ENCODE peak calls at places on chromosomes 12 and 14, in five cellular contexts. One of them, this sample, is unnamed.

GRCh38 chr14:90483551-90483950 is 86.7 kb downstream of the CALM1 start:
- DNase-seq in H9: peak; percentile 40
- DNase-seq in HepG2: no peak
- DNase-seq in IMR-90: no peak
- DNase-seq in neuronal stem cell: no peak
- DNase-seq in this sample: peak; percentile 46

GRCh38 chr12:13505636-13506035 is 309.1 kb downstream of the EMP1 start:
- DNase-seq in H9: no peak
- DNase-seq in IMR-90: no peak
- DNase-seq in HepG2: no peak
- DNase-seq in neuronal stem cell: no peak
- DNase-seq in this sample: no peak

GRCh38 chr12:59873136-59873535 is 277.3 kb downstream of the SLC16A7 start:
- DNase-seq in H9: no peak
- DNase-seq in neuronal stem cell: no peak
- DNase-seq in IMR-90: peak; percentile 10
- DNase-seq in HepG2: no peak
- DNase-seq in this sample: no peak

GRCh38 chr14:104321151-104322130 is 183.1 kb downstream of the KIF26A start:
- DNase-seq in neuronal stem cell: no peak
- DNase-seq in HepG2: no peak
- DNase-seq in H9: peak; percentile 10
- DNase-seq in IMR-90: no peak
- DNase-seq in this sample: no peak

GRCh38 chr14:61503167-61503801 is 181.9 kb downstream of the PRKCH start:
- DNase-seq in H9: no peak
- DNase-seq in HepG2: no peak
- DNase-seq in neuronal stem cell: no peak
- DNase-seq in IMR-90: peak; percentile 33
- DNase-seq in this sample: no peak

GRCh38 chr12:119204716-119205285 is 26.1 kb downstream of the HSPB8 start:
- DNase-seq in neuronal stem cell: no peak
- DNase-seq in HepG2: no peak
- DNase-seq in IMR-90: no peak
- DNase-seq in H9: no peak
- DNase-seq in this sample: no peak

GRCh38 chr12:26001530-26001929 is 43.0 kb downstream of the RASSF8 start:
- DNase-seq in IMR-90: no peak
- DNase-seq in neuronal stem cell: no peak
- DNase-seq in HepG2: no peak
- DNase-seq in H9: no peak
- DNase-seq in this sample: no peak

GRCh38 chr12:124512667-124513296 is 54.6 kb downstream of the NCOR2 start:
- DNase-seq in IMR-90: peak; percentile 98
- DNase-seq in neuronal stem cell: peak; percentile 93
- DNase-seq in H9: peak; percentile 96
- DNase-seq in HepG2: peak; percentile 76
- DNase-seq in this sample: peak; percentile 89

GRCh38 chr12:108573310-108573709 is 10.9 kb downstream of the ISCU start:
- DNase-seq in H9: no peak
- DNase-seq in HepG2: no peak
- DNase-seq in IMR-90: no peak
- DNase-seq in neuronal stem cell: no peak
- DNase-seq in this sample: peak; percentile 21

GRCh38 chr14:41285193-41285748 is 321.4 kb upstream of the LRFN5 start:
- DNase-seq in IMR-90: peak; percentile 1
- DNase-seq in H9: no peak
- DNase-seq in neuronal stem cell: peak; percentile 57
- DNase-seq in HepG2: peak; percentile 40
- DNase-seq in this sample: no peak

GRCh38 chr14:71621276-71621675 is 311.0 kb upstream of the RGS6 start:
- DNase-seq in IMR-90: peak; percentile 6
- DNase-seq in H9: no peak
- DNase-seq in neuronal stem cell: no peak
- DNase-seq in HepG2: no peak
- DNase-seq in this sample: no peak

GRCh38 chr14:90458536-90458935 is 61.7 kb downstream of the CALM1 start:
- DNase-seq in HepG2: no peak
- DNase-seq in neuronal stem cell: no peak
- DNase-seq in H9: no peak
- DNase-seq in IMR-90: no peak
- DNase-seq in this sample: no peak

GRCh38 chr14:69547701-69548348 is 26.8 kb downstream of the CCDC177 start:
- DNase-seq in neuronal stem cell: peak; percentile 66
- DNase-seq in H9: peak; percentile 90
- DNase-seq in HepG2: no peak
- DNase-seq in IMR-90: no peak
- DNase-seq in this sample: no peak

GRCh38 chr14:54711812-54712211 is 144.9 kb downstream of the SAMD4A start:
- DNase-seq in H9: no peak
- DNase-seq in neuronal stem cell: no peak
- DNase-seq in HepG2: no peak
- DNase-seq in IMR-90: no peak
- DNase-seq in this sample: no peak

GRCh38 chr12:56021882-56022497 is 1.1 kb downstream of the IKZF4 start:
- DNase-seq in HepG2: no peak
- DNase-seq in IMR-90: no peak
- DNase-seq in H9: no peak
- DNase-seq in neuronal stem cell: no peak
- DNase-seq in this sample: no peak

GRCh38 chr12:110579239-110579888 is 3.8 kb downstream of the PPTC7 start:
- DNase-seq in IMR-90: no peak
- DNase-seq in neuronal stem cell: no peak
- DNase-seq in H9: no peak
- DNase-seq in HepG2: no peak
- DNase-seq in this sample: no peak

GRCh38 chr12:113259499-113259953 is 38.3 kb downstream of the TPCN1 start:
- DNase-seq in HepG2: peak; percentile 78
- DNase-seq in IMR-90: no peak
- DNase-seq in H9: no peak
- DNase-seq in neuronal stem cell: no peak
- DNase-seq in this sample: peak; percentile 72

GRCh38 chr12:57836442-57837375 is 9.8 kb downstream of the CTDSP2 start:
- DNase-seq in IMR-90: peak; percentile 86
- DNase-seq in H9: peak; percentile 82
- DNase-seq in neuronal stem cell: no peak
- DNase-seq in HepG2: no peak
- DNase-seq in this sample: peak; percentile 80

GRCh38 chr12:124147579-124147978 is 147.3 kb upstream of the RFLNA start:
- DNase-seq in H9: no peak
- DNase-seq in IMR-90: no peak
- DNase-seq in neuronal stem cell: no peak
- DNase-seq in HepG2: no peak
- DNase-seq in this sample: no peak

GRCh38 chr12:94150483-94151225 is 2.3 kb downstream of the PLXNC1 start:
- DNase-seq in HepG2: no peak
- DNase-seq in H9: peak; percentile 61
- DNase-seq in neuronal stem cell: peak; percentile 43
- DNase-seq in IMR-90: no peak
- DNase-seq in this sample: peak; percentile 53

GRCh38 chr12:40107803-40108620 is 2.1 kb upstream of the SLC2A13 start:
- DNase-seq in neuronal stem cell: no peak
- DNase-seq in IMR-90: no peak
- DNase-seq in HepG2: no peak
- DNase-seq in H9: no peak
- DNase-seq in this sample: no peak

GRCh38 chr14:96091941-96092411 is 52.8 kb downstream of the C14orf132 start:
- DNase-seq in IMR-90: no peak
- DNase-seq in HepG2: no peak
- DNase-seq in neuronal stem cell: no peak
- DNase-seq in H9: no peak
- DNase-seq in this sample: no peak

GRCh38 chr14:104609666-104610065 is 5.1 kb upstream of the TMEM179 start:
- DNase-seq in H9: no peak
- DNase-seq in neuronal stem cell: no peak
- DNase-seq in HepG2: no peak
- DNase-seq in IMR-90: no peak
- DNase-seq in this sample: no peak

GRCh38 chr12:47896633-47897032 is 8.2 kb downstream of the VDR start:
- DNase-seq in neuronal stem cell: no peak
- DNase-seq in IMR-90: no peak
- DNase-seq in HepG2: no peak
- DNase-seq in H9: no peak
- DNase-seq in this sample: peak; percentile 83

GRCh38 chr12:14868916-14869315 is 16.7 kb downstream of the MGP start:
- DNase-seq in IMR-90: peak; percentile 6
- DNase-seq in neuronal stem cell: no peak
- DNase-seq in H9: no peak
- DNase-seq in HepG2: no peak
- DNase-seq in this sample: no peak

GRCh38 chr12:24948452-24948815 is 467 bp downstream of the BCAT1 start:
- DNase-seq in HepG2: no peak
- DNase-seq in neuronal stem cell: peak; percentile 26
- DNase-seq in H9: peak; percentile 59
- DNase-seq in IMR-90: peak; percentile 54
- DNase-seq in this sample: no peak

GRCh38 chr12:27048822-27049752 is 26.7 kb downstream of the MED21 start:
- DNase-seq in neuronal stem cell: no peak
- DNase-seq in HepG2: no peak
- DNase-seq in IMR-90: peak; percentile 91
- DNase-seq in H9: no peak
- DNase-seq in this sample: no peak

GRCh38 chr12:63668028-63668799 is at the start of gene DPY19L2:
- DNase-seq in HepG2: peak; percentile 1
- DNase-seq in IMR-90: peak; percentile 52
- DNase-seq in H9: peak; percentile 88
- DNase-seq in neuronal stem cell: peak; percentile 63
- DNase-seq in this sample: peak; percentile 69

GRCh38 chr14:53016491-53016890 is 65.6 kb upstream of the FERMT2 start:
- DNase-seq in neuronal stem cell: no peak
- DNase-seq in IMR-90: peak; percentile 68
- DNase-seq in HepG2: no peak
- DNase-seq in H9: no peak
- DNase-seq in this sample: no peak

GRCh38 chr14:61761557-61761956 is 663 bp upstream of the SNAPC1 start:
- DNase-seq in IMR-90: no peak
- DNase-seq in neuronal stem cell: no peak
- DNase-seq in HepG2: no peak
- DNase-seq in H9: no peak
- DNase-seq in this sample: no peak

GRCh38 chr12:70853326-70853725 is 67.2 kb downstream of the PTPRR start:
- DNase-seq in neuronal stem cell: no peak
- DNase-seq in HepG2: peak; percentile 2
- DNase-seq in H9: no peak
- DNase-seq in IMR-90: peak; percentile 1
- DNase-seq in this sample: peak; percentile 39

GRCh38 chr12:114238808-114239207 is 167.1 kb downstream of the TBX5 start:
- DNase-seq in H9: no peak
- DNase-seq in HepG2: no peak
- DNase-seq in IMR-90: no peak
- DNase-seq in neuronal stem cell: no peak
- DNase-seq in this sample: no peak

GRCh38 chr14:104113631-104114420 is 24.6 kb upstream of the KIF26A start:
- DNase-seq in IMR-90: no peak
- DNase-seq in HepG2: no peak
- DNase-seq in H9: no peak
- DNase-seq in neuronal stem cell: no peak
- DNase-seq in this sample: peak; percentile 16

GRCh38 chr12:8992086-8992409 is 2.7 kb downstream of the KLRG1 start:
- DNase-seq in H9: no peak
- DNase-seq in neuronal stem cell: no peak
- DNase-seq in IMR-90: no peak
- DNase-seq in HepG2: no peak
- DNase-seq in this sample: no peak

DNA sequence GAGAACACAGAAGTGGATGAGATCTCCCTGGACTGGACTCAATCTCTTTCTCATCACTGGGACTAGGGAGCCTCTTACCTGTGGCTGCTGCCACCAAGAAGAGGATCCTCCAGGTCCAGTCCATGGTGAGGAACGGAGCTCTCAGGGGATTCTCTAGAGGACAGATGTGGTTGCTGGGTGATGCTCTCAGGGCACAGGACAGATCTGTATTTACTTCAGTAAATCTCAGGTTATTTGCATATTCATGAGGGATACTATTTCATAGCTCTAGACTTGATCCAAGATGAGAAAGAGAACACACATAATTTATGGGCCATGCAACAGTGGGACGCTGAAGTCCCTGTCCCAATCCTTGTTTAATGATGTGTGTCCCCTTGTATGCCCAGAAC is 460.5 kb downstream of the TMEM121 start:
- DNase-seq in H9: no peak
- DNase-seq in neuronal stem cell: no peak
- DNase-seq in HepG2: no peak
- DNase-seq in IMR-90: no peak
- DNase-seq in this sample: no peak
- H3K9me3 ChIP-seq in H9: peaks cover 70% of the 10 kb centered on the region
- H3K9me3 ChIP-seq in neuronal stem cell: peaks cover 3% of the 10 kb centered on the region
- H3K9me3 ChIP-seq in HepG2: no peaks in the 10 kb centered on the region
- H3K9me3 ChIP-seq in IMR-90: peaks cover 11% of the 10 kb centered on the region
- H3K9me3 ChIP-seq in this sample: no peaks in the 10 kb centered on the region

DNA sequence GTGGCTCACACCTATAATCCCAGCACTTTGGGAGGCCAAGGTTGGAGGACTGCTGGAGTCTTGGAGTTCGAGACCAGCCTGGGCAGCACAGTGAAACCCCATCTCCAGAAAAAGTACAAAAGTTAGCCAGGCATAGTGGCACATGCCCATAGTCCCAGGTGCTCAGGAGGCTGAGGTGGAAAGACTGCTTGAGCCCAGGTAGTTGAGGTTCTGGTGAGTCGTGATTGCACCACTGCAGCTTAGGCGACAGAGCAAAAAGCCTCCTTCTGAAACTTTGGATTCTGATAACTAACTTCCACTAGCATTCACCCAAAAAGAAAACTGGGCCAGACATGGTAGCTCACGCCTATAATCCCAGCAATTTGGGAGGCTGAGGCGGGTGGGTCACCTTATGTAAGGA is 6.6 kb downstream of the BTBD7 start:
- DNase-seq in HepG2: no peak
- DNase-seq in neuronal stem cell: no peak
- DNase-seq in IMR-90: no peak
- DNase-seq in H9: no peak
- DNase-seq in this sample: no peak
- H3K9ac ChIP-seq in HepG2: no peak overlapping the region
- H3K9ac ChIP-seq in neuronal stem cell: peak overlapping the region; percentile 30
- H3K9ac ChIP-seq in IMR-90: no peak overlapping the region
- H3K9ac ChIP-seq in H9: no peak overlapping the region
- H3K9ac ChIP-seq in this sample: no peak overlapping the region

DNA sequence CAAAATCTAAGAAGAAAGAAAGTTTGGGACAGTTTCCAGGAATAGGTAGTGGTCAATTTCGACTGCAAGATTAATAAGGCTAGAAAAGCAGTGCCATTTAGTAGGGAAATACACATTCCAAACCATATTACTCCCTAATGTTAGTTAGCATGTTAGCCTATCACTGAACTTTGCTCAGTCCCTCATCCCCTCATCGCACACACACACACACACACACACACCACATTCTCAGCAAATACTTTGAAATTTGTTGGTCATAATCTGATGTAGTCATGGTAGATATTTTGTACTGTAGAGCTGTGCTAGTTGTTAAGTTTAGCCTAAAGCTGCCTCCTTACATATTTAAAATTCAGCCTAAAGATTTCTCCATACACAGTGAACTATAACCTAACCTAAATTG is 64.0 kb downstream of the MYF5 start:
- DNase-seq in HepG2: peak; percentile 29
- DNase-seq in IMR-90: no peak
- DNase-seq in neuronal stem cell: no peak
- DNase-seq in H9: no peak
- DNase-seq in this sample: no peak
- H3K9me3 ChIP-seq in HepG2: no peaks in the 10 kb centered on the region
- H3K9me3 ChIP-seq in IMR-90: peaks cover 4% of the 10 kb centered on the region
- H3K9me3 ChIP-seq in neuronal stem cell: no peaks in the 10 kb centered on the region
- H3K9me3 ChIP-seq in H9: no peaks in the 10 kb centered on the region
- H3K9me3 ChIP-seq in this sample: no peaks in the 10 kb centered on the region

GRCh38 chr14:89365071-89365801 is 51.8 kb downstream of the FOXN3 start:
- DNase-seq in neuronal stem cell: no peak
- DNase-seq in H9: no peak
- DNase-seq in HepG2: no peak
- DNase-seq in IMR-90: peak; percentile 59
- DNase-seq in this sample: peak; percentile 42
- H3K9ac ChIP-seq in neuronal stem cell: no peak overlapping the region
- H3K9ac ChIP-seq in H9: no peak overlapping the region
- H3K9ac ChIP-seq in HepG2: no peak overlapping the region
- H3K9ac ChIP-seq in IMR-90: no peak overlapping the region
- H3K9ac ChIP-seq in this sample: peak overlapping the region; percentile 1

This sample was measured in colonic mucosa.